ENCODE peak calls at places on chromosomes 4 and X, in nine cellular contexts. O is HT-29; B is osteoblast; Z is NCI-H2171; X is NCI-H1092; D is AG04450; J is effector CD4-positive, alpha-beta T cell; N is NCI-H510A treated with DMSO at 0.1 percent for 48 hours; S is cardiac fibroblast. R is an unnamed sample.

GRCh38 chr4:83174844-83175414 is 60.4 kb upstream of the PLAC8 start:
- DNase-seq in O (no peak), B (no peak), Z (no peak), X (no peak), D (no peak), J (no peak), N (no peak), S (no peak), R (no peak)

GRCh38 chr4:21795091-21795490 is 153.5 kb downstream of the KCNIP4 start:
- DNase-seq in O (no peak), B (no peak), Z (no peak), X (no peak), D (no peak), J (no peak), N (no peak), S (peak; percentile 45), R (peak; percentile 40)

GRCh38 chr4:114658776-114659175 is 60.2 kb downstream of the UGT8 start:
- DNase-seq in O (no peak), B (no peak), Z (no peak), X (no peak), D (no peak), J (no peak), N (no peak), S (no peak), R (no peak)

GRCh38 chrX:31547416-31547815 is 475.6 kb upstream of the FTHL17 start:
- DNase-seq in O (no peak), B (no peak), Z (no peak), X (no peak), D (no peak), J (no peak), N (no peak), S (no peak), R (no peak)

GRCh38 chr4:2931765-2932560 is 31.2 kb downstream of the NOP14 start:
- DNase-seq in O (no peak), B (peak; percentile 86), Z (no peak), X (no peak), D (no peak), J (no peak), N (no peak), S (no peak), R (no peak)

GRCh38 chr4:102285831-102286230 is 59.5 kb downstream of the SLC39A8 start:
- DNase-seq in O (no peak), B (no peak), Z (no peak), X (no peak), D (no peak), J (no peak), N (no peak), S (no peak), R (no peak)

GRCh38 chrX:123432362-123433150 is 248.5 kb downstream of the GRIA3 start:
- DNase-seq in O (peak; percentile 11), B (no peak), Z (no peak), X (no peak), D (no peak), J (no peak), N (no peak), S (no peak), R (no peak)

GRCh38 chrX:44012484-44013096 is 39.4 kb upstream of the NDP start:
- DNase-seq in O (peak; percentile 65), B (peak; percentile 85), Z (no peak), X (no peak), D (no peak), J (no peak), N (no peak), S (peak; percentile 55), R (peak; percentile 82)

GRCh38 chr4:3518511-3518880 is 13.7 kb downstream of the LRPAP1 start:
- DNase-seq in O (no peak), B (no peak), Z (no peak), X (no peak), D (no peak), J (no peak), N (no peak), S (no peak), R (no peak)

GRCh38 chr4:87026795-87027495 is 92.1 kb downstream of the AFF1 start:
- DNase-seq in O (no peak), B (no peak), Z (no peak), X (no peak), D (no peak), J (no peak), N (no peak), S (no peak), R (no peak)

GRCh38 chr4:21948347-21949072 is at the start of gene KCNIP4:
- DNase-seq in O (no peak), B (peak; percentile 93), Z (no peak), X (peak; percentile 20), D (no peak), J (no peak), N (peak; percentile 3), S (peak; percentile 6), R (no peak)

GRCh38 chr4:54961357-54961975 is 163.9 kb downstream of the KDR start:
- DNase-seq in O (peak; percentile 43), B (peak; percentile 4), Z (no peak), X (peak; percentile 40), D (no peak), J (no peak), N (peak; percentile 73), S (peak; percentile 54), R (peak; percentile 4)

GRCh38 chrX:84064164-84064563 is 123.8 kb downstream of the RPS6KA6 start:
- DNase-seq in O (no peak), B (peak; percentile 31), Z (no peak), X (no peak), D (no peak), J (no peak), N (peak; percentile 28), S (peak; percentile 22), R (no peak)